ENCODE peak calls at places on chromosome 14, in five cellular contexts. One of them, this sample, is unnamed. For H3K4me1, the result is how much of the 10 kb centered on the place peaks cover.

GRCh38 chr14:76307786-76308780 is 67.9 kb upstream of the ESRRB start:
- DNase-seq in PC-3: peak
- DNase-seq in keratinocyte: no peak
- DNase-seq in endodermal cell: peak
- DNase-seq in mammary epithelial cell: no peak
- DNase-seq in this sample: no peak

GRCh38 chr14:102544745-102545460 is 35.3 kb upstream of the ANKRD9 start:
- DNase-seq in PC-3: no peak
- DNase-seq in keratinocyte: no peak
- DNase-seq in endodermal cell: peak
- DNase-seq in mammary epithelial cell: no peak
- DNase-seq in this sample: peak

GRCh38 chr14:52781629-52782028 is 9.8 kb downstream of the GNPNAT1 start:
- DNase-seq in PC-3: no peak
- DNase-seq in keratinocyte: no peak
- DNase-seq in endodermal cell: no peak
- DNase-seq in mammary epithelial cell: no peak
- DNase-seq in this sample: no peak

GRCh38 chr14:55129428-55130193 is 559 bp downstream of the LGALS3 start:
- DNase-seq in PC-3: peak
- DNase-seq in keratinocyte: no peak
- DNase-seq in endodermal cell: peak
- DNase-seq in mammary epithelial cell: peak
- DNase-seq in this sample: peak

GRCh38 chr14:79165460-79166080 is 995.4 kb downstream of the NRXN3 start:
- DNase-seq in PC-3: no peak
- DNase-seq in keratinocyte: no peak
- DNase-seq in endodermal cell: no peak
- DNase-seq in mammary epithelial cell: no peak
- DNase-seq in this sample: no peak

GRCh38 chr14:58426819-58427288 is 477 bp downstream of the TIMM9 start:
- DNase-seq in PC-3: no peak
- DNase-seq in keratinocyte: no peak
- DNase-seq in endodermal cell: peak
- DNase-seq in mammary epithelial cell: no peak
- DNase-seq in this sample: peak

GRCh38 chr14:103284574-103285467 is 49.2 kb upstream of the EIF5 start:
- DNase-seq in PC-3: peak
- DNase-seq in keratinocyte: no peak
- DNase-seq in endodermal cell: peak
- DNase-seq in mammary epithelial cell: peak
- DNase-seq in this sample: no peak

GRCh38 chr14:100147181-100147631 is 12.2 kb downstream of the DEGS2 start:
- DNase-seq in PC-3: no peak
- DNase-seq in keratinocyte: no peak
- DNase-seq in endodermal cell: no peak
- DNase-seq in mammary epithelial cell: no peak
- DNase-seq in this sample: no peak

GRCh38 chr14:38877744-38878388 is 225.2 kb downstream of the SEC23A start:
- DNase-seq in PC-3: no peak
- DNase-seq in keratinocyte: no peak
- DNase-seq in endodermal cell: no peak
- DNase-seq in mammary epithelial cell: no peak
- DNase-seq in this sample: no peak

GRCh38 chr14:72024043-72024407 is 91.8 kb downstream of the RGS6 start:
- DNase-seq in PC-3: peak
- DNase-seq in keratinocyte: no peak
- DNase-seq in endodermal cell: peak
- DNase-seq in mammary epithelial cell: peak
- DNase-seq in this sample: peak

GRCh38 chr14:74661726-74662450 is 49.9 kb upstream of the LTBP2 start:
- DNase-seq in PC-3: no peak
- DNase-seq in keratinocyte: no peak
- DNase-seq in endodermal cell: no peak
- DNase-seq in mammary epithelial cell: no peak
- DNase-seq in this sample: no peak

GRCh38 chr14:74048291-74048690 is 29.1 kb downstream of the BBOF1 start:
- DNase-seq in PC-3: peak
- DNase-seq in keratinocyte: peak
- DNase-seq in endodermal cell: peak
- DNase-seq in mammary epithelial cell: peak
- DNase-seq in this sample: peak

GRCh38 chr14:69828372-69828771 is 31.3 kb upstream of the SLC10A1 start:
- DNase-seq in PC-3: no peak
- DNase-seq in keratinocyte: no peak
- DNase-seq in endodermal cell: no peak
- DNase-seq in mammary epithelial cell: no peak
- DNase-seq in this sample: no peak

GRCh38 chr14:70735043-70735442 is 74.3 kb downstream of the MAP3K9 start:
- DNase-seq in PC-3: no peak
- DNase-seq in keratinocyte: no peak
- DNase-seq in endodermal cell: no peak
- DNase-seq in mammary epithelial cell: no peak
- DNase-seq in this sample: no peak

GRCh38 chr14:74835607-74836250 is 40.2 kb downstream of the PROX2 start:
- DNase-seq in PC-3: no peak
- DNase-seq in keratinocyte: no peak
- DNase-seq in endodermal cell: no peak
- DNase-seq in mammary epithelial cell: no peak
- DNase-seq in this sample: no peak

GRCh38 chr14:98187302-98187701 is 1084.7 kb downstream of the BCL11B start:
- DNase-seq in PC-3: no peak
- DNase-seq in keratinocyte: no peak
- DNase-seq in endodermal cell: no peak
- DNase-seq in mammary epithelial cell: no peak
- DNase-seq in this sample: no peak

GRCh38 chr14:94180655-94181271 is 6.6 kb downstream of the PPP4R4 start:
- DNase-seq in PC-3: peak
- DNase-seq in keratinocyte: no peak
- DNase-seq in endodermal cell: no peak
- DNase-seq in mammary epithelial cell: peak
- DNase-seq in this sample: peak

GRCh38 chr14:103103461-103104388 is 9.2 kb downstream of the EXOC3L4 start:
- DNase-seq in PC-3: peak
- DNase-seq in keratinocyte: no peak
- DNase-seq in endodermal cell: peak
- DNase-seq in mammary epithelial cell: peak
- DNase-seq in this sample: no peak

GRCh38 chr14:81323621-81324400 is 76.3 kb downstream of the STON2 start:
- DNase-seq in PC-3: peak
- DNase-seq in keratinocyte: peak
- DNase-seq in endodermal cell: peak
- DNase-seq in mammary epithelial cell: peak
- DNase-seq in this sample: peak

GRCh38 chr14:99816642-99817041 is 23.4 kb downstream of the EML1 start:
- DNase-seq in PC-3: no peak
- DNase-seq in keratinocyte: no peak
- DNase-seq in endodermal cell: no peak
- DNase-seq in mammary epithelial cell: no peak
- DNase-seq in this sample: no peak

GRCh38 chr14:75518625-75519024 is 3.6 kb upstream of the BATF start:
- DNase-seq in PC-3: peak
- DNase-seq in keratinocyte: no peak
- DNase-seq in endodermal cell: peak
- DNase-seq in mammary epithelial cell: no peak
- DNase-seq in this sample: peak

GRCh38 chr14:74955229-74955999 is at the start of gene PGF:
- DNase-seq in PC-3: peak
- DNase-seq in keratinocyte: no peak
- DNase-seq in endodermal cell: peak
- DNase-seq in mammary epithelial cell: peak
- DNase-seq in this sample: peak

GRCh38 chr14:103163199-103163598 is 39.9 kb downstream of the TNFAIP2 start:
- DNase-seq in PC-3: no peak
- DNase-seq in keratinocyte: no peak
- DNase-seq in endodermal cell: no peak
- DNase-seq in mammary epithelial cell: no peak
- DNase-seq in this sample: no peak

GRCh38 chr14:106694638-106695393 is 1168.4 kb downstream of the TMEM121 start:
- DNase-seq in PC-3: no peak
- DNase-seq in keratinocyte: no peak
- DNase-seq in endodermal cell: no peak
- DNase-seq in mammary epithelial cell: peak
- DNase-seq in this sample: no peak

GRCh38 chr14:35398095-35398584 is 6.4 kb downstream of the NFKBIA start:
- DNase-seq in PC-3: no peak
- DNase-seq in keratinocyte: no peak
- DNase-seq in endodermal cell: peak
- DNase-seq in mammary epithelial cell: no peak
- DNase-seq in this sample: no peak
- H3K9ac ChIP-seq in PC-3: no peak
- H3K9ac ChIP-seq in keratinocyte: no peak
- H3K9ac ChIP-seq in endodermal cell: no peak
- H3K9ac ChIP-seq in mammary epithelial cell: no peak
- H3K9ac ChIP-seq in this sample: no peak

DNA sequence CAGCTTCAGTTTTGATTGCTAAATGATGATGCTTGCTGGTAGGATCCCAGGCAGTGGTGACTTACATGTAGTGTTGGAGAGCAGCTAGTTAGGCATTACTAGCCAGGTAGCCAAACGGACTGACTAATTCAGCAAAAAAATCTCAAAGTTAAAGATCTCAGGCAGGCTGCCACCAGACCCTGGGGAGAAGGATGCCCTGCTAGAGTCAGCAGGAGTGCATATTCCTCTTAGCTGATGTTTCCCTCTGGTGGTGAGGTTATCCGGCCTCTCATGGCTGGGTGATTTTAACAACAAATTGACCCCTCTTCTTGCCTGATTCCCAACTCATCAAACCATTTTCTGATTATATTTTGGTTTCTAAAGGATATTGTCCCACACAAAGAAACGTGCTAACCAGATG is 2.8 kb downstream of the EFS start:
- DNase-seq in PC-3: peak
- DNase-seq in keratinocyte: no peak
- DNase-seq in endodermal cell: peak
- DNase-seq in mammary epithelial cell: no peak
- DNase-seq in this sample: no peak
- TF ChIP-seq CTCF in PC-3: peak
- TF ChIP-seq CTCF in keratinocyte: peak
- TF ChIP-seq CTCF in endodermal cell: peak
- TF ChIP-seq CTCF in mammary epithelial cell: no peak
- TF ChIP-seq CTCF in this sample: peak

GRCh38 chr14:56136571-56137498 is 18.6 kb downstream of the PELI2 start:
- DNase-seq in PC-3: no peak
- DNase-seq in keratinocyte: no peak
- DNase-seq in endodermal cell: no peak
- DNase-seq in mammary epithelial cell: no peak
- DNase-seq in this sample: no peak
- H3K4me1 ChIP-seq in PC-3: under half
- H3K4me1 ChIP-seq in keratinocyte: under half
- H3K4me1 ChIP-seq in endodermal cell: under half
- H3K4me1 ChIP-seq in mammary epithelial cell: under half
- H3K4me1 ChIP-seq in this sample: half or more

DNA sequence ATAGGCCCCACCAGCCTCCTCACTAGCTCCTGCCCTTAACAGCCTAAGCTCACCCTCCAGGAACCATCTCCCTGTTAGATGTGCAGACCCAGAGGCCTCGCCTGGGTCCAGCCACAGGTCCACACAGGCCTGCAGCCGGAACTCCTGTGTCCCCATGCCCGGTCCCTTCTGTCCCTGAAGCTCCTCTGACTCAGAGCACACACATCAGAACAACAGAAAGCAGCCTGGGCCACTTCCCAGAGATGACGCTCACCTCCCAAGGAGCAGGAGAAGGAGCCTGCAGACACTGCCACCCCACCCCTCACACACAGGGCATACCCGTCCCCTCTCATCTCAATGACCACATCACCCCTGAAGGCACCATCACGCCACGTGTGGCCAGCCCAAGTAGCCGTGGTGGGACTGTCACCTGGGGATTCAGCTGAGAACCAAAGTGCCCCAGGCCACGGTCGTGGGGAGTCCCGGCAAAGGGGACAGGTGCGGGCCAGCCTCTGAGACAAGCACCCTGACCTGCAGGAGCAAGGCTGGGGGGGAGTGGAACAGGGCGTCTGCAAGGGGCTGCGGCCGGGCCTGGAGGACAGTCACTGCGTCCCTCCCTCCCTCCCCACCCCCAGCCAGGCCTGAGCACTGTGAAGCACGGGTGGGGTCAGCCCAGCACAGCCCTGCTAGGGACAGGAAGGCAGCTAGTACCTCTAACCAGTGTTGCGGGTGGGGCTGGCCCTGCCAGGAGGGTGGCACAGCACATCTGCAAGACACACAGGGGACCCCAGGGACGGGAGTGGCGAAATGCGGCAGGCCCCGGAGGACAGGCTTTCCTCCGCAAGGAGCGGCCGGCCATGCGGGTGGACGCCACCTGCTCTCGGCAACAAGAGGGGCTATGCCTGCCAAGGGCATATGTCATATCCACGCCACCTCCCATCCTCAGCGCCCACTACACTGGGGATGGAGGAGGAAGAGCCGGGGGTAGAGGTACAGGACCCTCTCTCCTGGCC is 5.5 kb downstream of the AKT1 start:
- DNase-seq in PC-3: no peak
- DNase-seq in keratinocyte: no peak
- DNase-seq in endodermal cell: no peak
- DNase-seq in mammary epithelial cell: no peak
- DNase-seq in this sample: no peak
- H3K9ac ChIP-seq in PC-3: no peak
- H3K9ac ChIP-seq in keratinocyte: no peak
- H3K9ac ChIP-seq in endodermal cell: no peak
- H3K9ac ChIP-seq in mammary epithelial cell: no peak
- H3K9ac ChIP-seq in this sample: no peak

DNA sequence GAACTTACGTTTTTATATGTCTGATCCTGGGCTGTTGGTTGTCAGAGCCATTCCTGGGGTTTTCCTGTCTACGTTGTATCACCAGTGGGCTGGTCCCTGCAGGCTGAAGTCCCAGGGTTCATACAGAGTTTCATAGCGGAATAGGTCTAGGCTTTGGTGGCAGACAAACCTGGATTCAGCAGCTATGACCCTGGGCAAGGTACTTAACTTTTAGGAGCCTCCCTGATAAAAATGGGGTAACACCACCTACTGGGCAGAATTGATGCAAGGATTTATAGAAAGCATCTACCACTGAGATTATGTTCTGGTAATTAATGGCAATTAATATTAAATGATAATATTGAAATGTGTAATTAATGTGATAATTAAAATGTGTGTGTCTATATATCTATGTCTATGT is 141.2 kb downstream of the SYNE2 start:
- DNase-seq in PC-3: peak
- DNase-seq in keratinocyte: peak
- DNase-seq in endodermal cell: no peak
- DNase-seq in mammary epithelial cell: peak
- DNase-seq in this sample: no peak
- TF ChIP-seq CTCF in PC-3: peak
- TF ChIP-seq CTCF in keratinocyte: peak
- TF ChIP-seq CTCF in endodermal cell: no peak
- TF ChIP-seq CTCF in mammary epithelial cell: peak
- TF ChIP-seq CTCF in this sample: no peak

DNA sequence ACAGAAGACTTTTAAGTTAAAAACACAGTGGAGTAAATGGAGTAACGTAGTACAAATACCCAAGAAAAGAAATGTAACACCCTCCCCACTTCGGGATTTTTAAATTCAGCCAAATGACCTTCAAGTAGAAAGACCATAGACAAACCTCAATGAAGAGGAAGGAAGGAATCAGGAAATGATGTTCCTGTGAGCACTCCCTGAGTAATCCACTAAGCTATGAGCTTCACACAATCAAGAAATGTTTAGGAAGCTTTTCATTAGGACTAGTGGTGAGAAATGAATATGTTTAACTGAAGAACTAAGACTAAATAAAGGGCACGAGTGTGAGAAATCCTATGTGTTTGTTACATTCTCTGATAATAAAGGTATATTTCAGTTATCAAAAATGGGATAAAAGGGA is 10.1 kb downstream of the TCL1A start:
- DNase-seq in PC-3: no peak
- DNase-seq in keratinocyte: no peak
- DNase-seq in endodermal cell: no peak
- DNase-seq in mammary epithelial cell: no peak
- DNase-seq in this sample: no peak
- H3K4me1 ChIP-seq in PC-3: under half
- H3K4me1 ChIP-seq in keratinocyte: under half
- H3K4me1 ChIP-seq in endodermal cell: under half
- H3K4me1 ChIP-seq in mammary epithelial cell: under half
- H3K4me1 ChIP-seq in this sample: under half